ENCODE peak calls at places on chromosomes 2 and 18, in seven cellular contexts. C is neuronal stem cell, D is mesenchymal stem cell, L is mesendoderm, S is H9, X is trophoblast cell, P is H1. U is an unnamed sample.

GRCh38 chr18:77065221-77065981 is 67.2 kb downstream of the MBP start:
- DNase-seq in S (no peak), P (no peak), C (no peak), D (peak; percentile 98), X (peak; percentile 79), L (no peak), U (peak; percentile 94)

GRCh38 chr2:226001716-226002115 is 602.2 kb downstream of the NYAP2 start:
- DNase-seq in C (no peak), X (no peak), D (peak; percentile 73), S (no peak), P (no peak), L (no peak), U (peak; percentile 78)

GRCh38 chr18:45829896-45830295 is 4.4 kb downstream of the SIGLEC15 start:
- DNase-seq in P (no peak), D (no peak), X (no peak), C (no peak), L (no peak), S (no peak), U (no peak)

GRCh38 chr18:78737006-78737915 is 242.4 kb upstream of the SALL3 start:
- DNase-seq in C (no peak), P (no peak), S (peak; percentile 10), L (no peak), D (no peak), X (no peak), U (no peak)

GRCh38 chr2:17171446-17172049 is 346.7 kb downstream of the RAD51AP2 start:
- DNase-seq in C (peak; percentile 36), D (peak; percentile 51), X (peak; percentile 75), P (peak; percentile 27), S (peak; percentile 74), L (peak; percentile 74), U (peak; percentile 23)

GRCh38 chr2:215320679-215321078 is 8.8 kb downstream of the ATIC start:
- DNase-seq in L (no peak), D (no peak), P (no peak), S (no peak), X (no peak), C (no peak), U (no peak)

GRCh38 chr18:9914584-9915290 is 921 bp downstream of the VAPA start:
- DNase-seq in D (peak; percentile 90), X (peak; percentile 76), P (no peak), S (peak; percentile 50), L (peak; percentile 68), C (peak; percentile 29), U (peak; percentile 84)

GRCh38 chr18:9506046-9506792 is 30.9 kb downstream of the RALBP1 start:
- DNase-seq in P (no peak), X (no peak), L (peak; percentile 45), C (no peak), S (no peak), D (no peak), U (peak; percentile 16)

GRCh38 chr2:136423516-136423996 is 305.6 kb upstream of the CXCR4 start:
- DNase-seq in C (peak; percentile 73), D (peak; percentile 54), X (peak; percentile 79), P (peak; percentile 71), L (peak; percentile 85), S (peak; percentile 89), U (peak; percentile 47)
- H3K18ac ChIP-seq in C (peak overlapping the region; percentile 76), D (no peak overlapping the region), X (no peak overlapping the region), P (no peak overlapping the region), L (no peak overlapping the region), S (no peak overlapping the region), U (no peak overlapping the region)

GRCh38 chr18:32732165-32732564 is 40.7 kb downstream of the KLHL14 start:
- DNase-seq in S (no peak), X (no peak), L (no peak), D (no peak), P (no peak), C (no peak), U (no peak)
- H4K8ac ChIP-seq in S (no peak overlapping the region), X (no peak overlapping the region), L (no peak overlapping the region), D (no peak overlapping the region), P (no peak overlapping the region), C (no peak overlapping the region), U (no peak overlapping the region)

GRCh38 chr2:43579275-43579981 is 16.4 kb downstream of the THADA start:
- DNase-seq in L (no peak), S (no peak), X (no peak), P (no peak), C (no peak), D (no peak), U (no peak)
- H2BK5ac ChIP-seq in L (no peak overlapping the region), S (no peak overlapping the region), X (no peak overlapping the region), P (no peak overlapping the region), C (no peak overlapping the region), D (no peak overlapping the region), U (no peak overlapping the region)

GRCh38 chr2:180246281-180246680 is 239.2 kb upstream of the CWC22 start:
- DNase-seq in S (no peak), P (no peak), C (no peak), D (no peak), X (no peak), L (no peak), U (no peak)
- H3K18ac ChIP-seq in S (no peak overlapping the region), P (no peak overlapping the region), C (no peak overlapping the region), D (no peak overlapping the region), X (no peak overlapping the region), L (no peak overlapping the region), U (no peak overlapping the region)

GRCh38 chr18:31538837-31539236 is 40.9 kb downstream of the DSG2 start:
- DNase-seq in S (no peak), P (no peak), D (no peak), C (no peak), L (no peak), X (no peak), U (no peak)
- H4K8ac ChIP-seq in S (no peak overlapping the region), P (no peak overlapping the region), D (no peak overlapping the region), C (no peak overlapping the region), L (no peak overlapping the region), X (no peak overlapping the region), U (no peak overlapping the region)

DNA sequence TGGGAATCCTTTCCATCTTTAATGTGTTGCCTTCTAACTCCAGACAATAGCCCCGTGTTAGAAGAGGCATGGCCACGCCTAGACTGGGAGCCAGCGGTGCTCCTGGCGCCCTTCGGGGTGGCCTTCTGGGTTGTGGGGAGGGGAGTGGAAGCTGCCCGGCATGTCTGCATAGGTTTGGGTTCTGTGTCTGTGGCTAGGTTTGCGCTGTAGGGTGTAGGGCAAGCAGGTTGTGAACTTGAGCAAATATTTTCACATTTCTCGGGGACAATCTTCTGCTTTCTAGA is 40.4 kb downstream of the CELF4 start:
- DNase-seq in C (no peak), P (no peak), L (no peak), D (no peak), S (no peak), X (no peak), U (no peak)
- H2BK5ac ChIP-seq in C (no peak overlapping the region), P (no peak overlapping the region), L (no peak overlapping the region), D (no peak overlapping the region), S (no peak overlapping the region), X (no peak overlapping the region), U (no peak overlapping the region)

DNA sequence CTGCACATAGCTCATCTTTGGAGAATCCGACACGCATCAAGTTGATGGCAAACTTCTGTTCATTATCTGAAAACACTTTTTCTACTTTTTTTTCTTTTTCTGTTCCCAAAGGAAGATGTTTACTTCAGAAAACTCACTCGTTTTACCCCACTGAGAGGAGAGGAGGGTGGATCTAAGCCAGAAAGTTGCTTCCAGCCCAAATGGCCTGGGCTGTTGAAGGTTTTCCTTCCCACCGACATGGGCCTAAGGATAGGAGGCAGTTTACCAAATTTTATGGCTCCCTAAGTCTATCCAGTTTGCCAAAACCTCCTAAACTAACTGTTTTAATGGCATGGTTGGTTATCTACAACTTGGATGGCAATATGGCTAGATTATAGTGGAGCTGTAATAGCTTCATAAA is 70.4 kb downstream of the DDX1 start:
- DNase-seq in D (no peak), C (no peak), P (no peak), S (no peak), X (no peak), L (no peak), U (no peak)
- H3K18ac ChIP-seq in D (no peak overlapping the region), C (no peak overlapping the region), P (no peak overlapping the region), S (no peak overlapping the region), X (no peak overlapping the region), L (no peak overlapping the region), U (no peak overlapping the region)

U was measured in IMR-90.